ENCODE peak calls at places on chromosome 10, in seven cellular contexts. U is cardiac muscle cell, Y is endothelial cell, T is T follicular helper cell, B is right cardiac atrium, F is NCI-H2107, J is NCI-H2081. G is an unnamed sample.

GRCh38 chr10:78544447-78545085 is 510.9 kb downstream of the RPS24 start:
- DNase-seq in T (no peak), J (no peak), Y (no peak), B (no peak), U (peak; percentile 49), F (no peak), G (no peak)

GRCh38 chr10:104254493-104255243 is at the start of gene GSTO1:
- DNase-seq in F (no peak), Y (peak; percentile 40), T (peak; percentile 31), U (peak; percentile 82), B (peak; percentile 94), J (peak; percentile 56), G (peak; percentile 38)

GRCh38 chr10:18066947-18067346 is 73.3 kb upstream of the CACNB2 start:
- DNase-seq in T (no peak), Y (no peak), F (no peak), B (no peak), U (no peak), J (no peak), G (no peak)

GRCh38 chr10:110273474-110273873 is 31.2 kb downstream of the SMNDC1 start:
- DNase-seq in J (no peak), B (peak; percentile 87), T (peak; percentile 4), F (no peak), Y (no peak), U (peak; percentile 94), G (no peak)

GRCh38 chr10:110777661-110778060 is 94.1 kb upstream of the PDCD4 start:
- DNase-seq in T (no peak), J (no peak), F (no peak), B (no peak), U (no peak), Y (no peak), G (no peak)

GRCh38 chr10:124864421-124865193 is 63.0 kb downstream of the ABRAXAS2 start:
- DNase-seq in T (no peak), F (no peak), Y (no peak), B (peak; percentile 91), J (no peak), U (no peak), G (no peak)

GRCh38 chr10:91627344-91628102 is 5.3 kb downstream of the PPP1R3C start:
- DNase-seq in F (no peak), T (no peak), U (no peak), Y (no peak), J (no peak), B (no peak), G (no peak)

GRCh38 chr10:93420091-93420490 is 62.0 kb downstream of the MYOF start:
- DNase-seq in F (no peak), U (no peak), Y (no peak), B (no peak), T (no peak), J (no peak), G (no peak)

GRCh38 chr10:21624951-21625350 is 90.9 kb downstream of the MLLT10 start:
- DNase-seq in Y (no peak), U (peak; percentile 41), T (no peak), F (no peak), B (no peak), J (no peak), G (no peak)

GRCh38 chr10:116697816-116698215 is 44.5 kb downstream of the HSPA12A start:
- DNase-seq in U (no peak), Y (no peak), J (no peak), B (no peak), T (no peak), F (no peak), G (no peak)

GRCh38 chr10:784377-784758 is 94.9 kb upstream of the DIP2C start:
- DNase-seq in U (no peak), T (no peak), J (peak; percentile 31), B (peak; percentile 48), F (no peak), Y (no peak), G (no peak)

GRCh38 chr10:58817499-58817898 is 304.8 kb downstream of the BICC1 start:
- DNase-seq in T (no peak), B (no peak), F (no peak), U (no peak), J (no peak), Y (no peak), G (no peak)

GRCh38 chr10:26855186-26855585 is 5.6 kb downstream of the ABI1 start:
- DNase-seq in B (no peak), J (no peak), T (no peak), F (no peak), Y (no peak), U (peak; percentile 31), G (no peak)

GRCh38 chr10:13788701-13789447 is 202.1 kb downstream of the PRPF18 start:
- DNase-seq in F (no peak), T (no peak), U (peak; percentile 70), B (peak; percentile 92), J (no peak), Y (no peak), G (no peak)

G was measured in activated effector memory CD4-positive, alpha-beta T cell treated with Interleukin-2 at 50 U/mL for 16 hours.